ENCODE peak calls at places on chromosomes 7 and 10, in ten cellular contexts. S is AG04449, X is fibroblast of the aortic adventitia, A is endothelial cell of umbilical vein, N is epithelial cell of proximal tubule, U is neural progenitor cell, Z is tibial artery, F is brain microvascular endothelial cell, I is GM12865, T is cardiac fibroblast. H is an unnamed sample.

GRCh38 chr10:95262763-95263518 is 27.9 kb downstream of the PDLIM1 start:
- DNase-seq in A (no peak), Z (no peak), I (no peak), F (no peak), S (no peak), X (no peak), T (no peak), N (no peak), U (no peak), H (no peak)

GRCh38 chr7:47258798-47259197 is 323.1 kb downstream of the TNS3 start:
- DNase-seq in U (no peak), N (no peak), I (no peak), X (no peak), Z (no peak), S (no peak), F (no peak), A (no peak), T (no peak), H (no peak)

GRCh38 chr10:47076949-47077348 is 165.7 kb downstream of the PTPN20 start:
- DNase-seq in A (no peak), U (no peak), F (no peak), S (no peak), T (peak; percentile 39), Z (no peak), I (no peak), N (no peak), X (peak; percentile 9), H (no peak)

GRCh38 chr10:125812128-125812527 is 10.9 kb downstream of the UROS start:
- DNase-seq in X (peak; percentile 29), I (no peak), F (peak; percentile 9), A (no peak), S (peak; percentile 72), N (no peak), T (peak; percentile 54), Z (no peak), U (no peak), H (peak; percentile 40)

GRCh38 chr10:124266468-124267230 is 152.1 kb downstream of the OAT start:
- DNase-seq in N (no peak), Z (no peak), U (no peak), X (peak; percentile 11), I (no peak), T (no peak), F (no peak), S (no peak), A (no peak), H (no peak)

GRCh38 chr7:135653285-135654080 is 8.8 kb upstream of the STMP1 start:
- DNase-seq in F (peak; percentile 17), I (no peak), A (no peak), X (no peak), N (no peak), Z (no peak), S (no peak), U (no peak), T (no peak), H (no peak)

GRCh38 chr7:86792260-86792659 is 148.6 kb downstream of the GRM3 start:
- DNase-seq in F (no peak), A (no peak), U (no peak), I (no peak), N (no peak), S (no peak), T (no peak), X (no peak), Z (no peak), H (no peak)

GRCh38 chr7:46291064-46291463 is 370.0 kb upstream of the IGFBP3 start:
- DNase-seq in N (no peak), A (no peak), F (peak; percentile 47), Z (no peak), S (no peak), X (peak; percentile 53), I (peak; percentile 85), U (no peak), T (peak; percentile 31), H (no peak)

GRCh38 chr10:97336942-97337719 is 2.6 kb upstream of the FRAT2 start:
- DNase-seq in Z (no peak), A (no peak), S (no peak), U (peak; percentile 94), I (no peak), X (no peak), N (no peak), F (no peak), T (no peak), H (no peak)

GRCh38 chr7:41882271-41882670 is 179.4 kb upstream of the INHBA start:
- DNase-seq in S (no peak), F (no peak), T (no peak), Z (no peak), I (peak; percentile 21), U (no peak), X (no peak), A (no peak), N (no peak), H (no peak)
- H3K4me3 ChIP-seq in S (no peak overlapping the region), F (no peak overlapping the region), T (no peak overlapping the region), Z (no peak overlapping the region), I (no peak overlapping the region), U (no peak overlapping the region), X (no peak overlapping the region), A (no peak overlapping the region), N (no peak overlapping the region), H (no peak overlapping the region)

GRCh38 chr7:84528756-84529479 is 334.3 kb upstream of the SEMA3A start:
- DNase-seq in N (no peak), A (no peak), I (no peak), F (no peak), U (no peak), Z (no peak), S (no peak), X (no peak), T (no peak), H (no peak)
- TF ChIP-seq CTCF in N (no peak), A (no peak), I (no peak), F (no peak), U (no peak), Z (no peak), S (no peak), X (no peak), T (no peak), H (no peak)

GRCh38 chr10:17805921-17806577 is 3.1 kb upstream of the MRC1 start:
- DNase-seq in S (no peak), U (peak; percentile 21), Z (no peak), A (no peak), X (no peak), I (peak; percentile 47), T (no peak), F (no peak), N (no peak), H (no peak)

GRCh38 chr10:17808971-17809841 is at the start of gene MRC1:
- DNase-seq in N (no peak), T (no peak), S (no peak), F (no peak), X (no peak), Z (peak; percentile 73), A (no peak), U (no peak), I (no peak), H (no peak)

GRCh38 chr10:17816208-17816607 is 7.1 kb downstream of the MRC1 start:
- DNase-seq in A (no peak), S (no peak), U (no peak), F (no peak), T (no peak), N (no peak), I (no peak), Z (no peak), X (no peak), H (no peak)

GRCh38 chr10:17814981-17815380 is 5.8 kb downstream of the MRC1 start:
- DNase-seq in Z (no peak), X (no peak), I (no peak), U (no peak), F (no peak), S (no peak), N (no peak), T (no peak), A (no peak), H (no peak)

GRCh38 chr10:17811466-17811865 is 2.3 kb downstream of the MRC1 start:
- DNase-seq in Z (no peak), X (no peak), A (no peak), N (no peak), S (no peak), U (no peak), F (no peak), T (peak; percentile 20), I (no peak), H (no peak)
- H3K4me3 ChIP-seq in Z (peak overlapping the region; percentile 25), X (no peak overlapping the region), A (no peak overlapping the region), N (no peak overlapping the region), S (no peak overlapping the region), U (no peak overlapping the region), F (no peak overlapping the region), T (no peak overlapping the region), I (no peak overlapping the region), H (no peak overlapping the region)

GRCh38 chr10:92592761-92593552 is at the start of gene KIF11:
- DNase-seq in A (peak; percentile 98), U (peak; percentile 98), T (peak; percentile 97), Z (peak; percentile 99), S (peak; percentile 72), I (peak; percentile 98), X (peak; percentile 96), F (peak; percentile 98), N (no peak), H (peak; percentile 93)

GRCh38 chr10:92591550-92592140 is 1.3 kb upstream of the KIF11 start:
- DNase-seq in I (peak; percentile 98), F (peak; percentile 88), S (no peak), N (no peak), T (peak; percentile 96), U (peak; percentile 91), X (peak; percentile 93), A (peak; percentile 94), Z (peak; percentile 97), H (peak; percentile 74)

GRCh38 chr10:92593553-92594046 is 670 bp downstream of the KIF11 start:
- DNase-seq in T (no peak), Z (no peak), A (peak; percentile 67), I (no peak), U (no peak), X (peak; percentile 16), F (no peak), S (no peak), N (no peak), H (no peak)

GRCh38 chr10:92594194-92594593 is 1.3 kb downstream of the KIF11 start:
- DNase-seq in T (no peak), Z (no peak), U (no peak), F (no peak), X (peak; percentile 8), S (no peak), A (peak; percentile 35), N (no peak), I (peak; percentile 50), H (no peak)

DNA sequence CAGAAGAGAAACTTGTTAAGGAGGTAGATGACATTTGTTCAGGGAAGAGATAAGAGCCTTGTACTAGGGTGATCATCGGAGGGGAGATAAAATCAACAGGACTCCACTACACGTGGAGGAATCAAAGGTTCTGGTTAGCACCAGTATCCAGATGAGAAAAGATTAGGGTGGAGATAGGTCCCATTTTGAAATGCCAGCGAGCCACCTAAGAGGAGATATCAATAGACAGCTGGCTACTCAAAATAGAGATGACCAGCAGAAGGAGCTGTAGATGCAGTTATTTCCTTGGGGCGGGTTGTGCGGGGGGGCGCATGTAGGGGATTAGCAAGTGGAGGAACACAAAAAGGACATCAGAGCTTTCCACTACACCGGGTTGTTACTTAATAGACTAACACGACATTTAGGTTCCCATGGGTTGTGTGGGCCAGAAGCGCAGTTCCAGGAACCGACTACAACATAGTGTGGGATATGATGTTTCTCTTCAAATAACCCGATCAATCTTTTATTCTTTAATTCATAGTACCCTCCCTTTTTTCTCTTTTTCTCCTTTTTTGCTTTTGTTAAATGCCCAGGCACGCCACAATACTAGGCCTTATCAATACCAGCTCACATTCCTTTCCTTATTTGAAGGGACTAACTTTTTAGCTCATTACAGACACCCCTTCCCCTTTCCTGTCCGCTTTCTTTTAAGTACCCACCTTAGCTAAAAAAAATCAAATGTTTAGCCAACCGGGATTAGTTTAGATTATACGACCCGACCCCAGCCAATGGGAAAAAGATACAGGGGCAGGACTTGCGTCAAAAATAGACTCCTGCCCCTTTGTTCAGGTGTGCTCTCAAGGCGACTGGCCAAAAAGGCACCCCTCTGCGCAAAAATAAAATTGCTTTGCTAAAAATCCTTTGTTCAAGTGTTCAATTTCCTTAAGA is 2.0 kb upstream of the KIF11 start:
- DNase-seq in N (no peak), U (peak; percentile 67), A (peak; percentile 59), Z (peak; percentile 76), F (peak; percentile 51), T (peak; percentile 64), S (no peak), X (peak; percentile 74), I (peak; percentile 80), H (no peak)
- TF ChIP-seq CTCF in N (peak; percentile 38), U (peak; percentile 41), A (no peak), Z (no peak), F (peak; percentile 56), T (peak; percentile 53), S (peak; percentile 38), X (peak; percentile 55), I (peak; percentile 45), H (no peak)